ENCODE peak calls at places on chromosomes 4 and X, in five cellular contexts. Q is mucosa of descending colon, Z is body of pancreas, U is fibroblast of lung, V is gastrocnemius medialis. E is an unnamed sample. For H3K36me3, the result is how much of the 10 kb centered on the place peaks cover.

GRCh38 chr4:185322805-185323204 is 72.9 kb downstream of the LRP2BP start:
- DNase-seq in Q (no peak), Z (no peak), U (no peak), V (no peak), E (no peak)

GRCh38 chr4:5463936-5464650 is 244.3 kb downstream of the EVC2 start:
- DNase-seq in Q (no peak), Z (no peak), U (no peak), V (no peak), E (no peak)

GRCh38 chrX:154373340-154374306 is 811 bp downstream of the FLNA start:
- DNase-seq in Q (peak), Z (peak), U (peak), V (peak), E (no peak)

GRCh38 chrX:20267924-20268701 is 1.4 kb upstream of the RPS6KA3 start:
- DNase-seq in Q (peak), Z (peak), U (peak), V (peak), E (no peak)

GRCh38 chr4:155025762-155026457 is 182.5 kb upstream of the NPY2R start:
- DNase-seq in Q (no peak), Z (peak), U (peak), V (no peak), E (no peak)

GRCh38 chr4:184808719-184809062 is 17.1 kb downstream of the ACSL1 start:
- DNase-seq in Q (no peak), Z (no peak), U (no peak), V (no peak), E (no peak)

GRCh38 chr4:74055498-74055897 is 17.0 kb upstream of the CXCL3 start:
- DNase-seq in Q (no peak), Z (no peak), U (no peak), V (no peak), E (no peak)

GRCh38 chr4:48372272-48372671 is 30.9 kb downstream of the SLAIN2 start:
- DNase-seq in Q (no peak), Z (no peak), U (no peak), V (no peak), E (no peak)

GRCh38 chr4:30094866-30095265 is 625.3 kb upstream of the PCDH7 start:
- DNase-seq in Q (no peak), Z (no peak), U (peak), V (no peak), E (no peak)

GRCh38 chrX:55908685-55909212 is 191.2 kb downstream of the RRAGB start:
- DNase-seq in Q (peak), Z (no peak), U (peak), V (no peak), E (no peak)

DNA sequence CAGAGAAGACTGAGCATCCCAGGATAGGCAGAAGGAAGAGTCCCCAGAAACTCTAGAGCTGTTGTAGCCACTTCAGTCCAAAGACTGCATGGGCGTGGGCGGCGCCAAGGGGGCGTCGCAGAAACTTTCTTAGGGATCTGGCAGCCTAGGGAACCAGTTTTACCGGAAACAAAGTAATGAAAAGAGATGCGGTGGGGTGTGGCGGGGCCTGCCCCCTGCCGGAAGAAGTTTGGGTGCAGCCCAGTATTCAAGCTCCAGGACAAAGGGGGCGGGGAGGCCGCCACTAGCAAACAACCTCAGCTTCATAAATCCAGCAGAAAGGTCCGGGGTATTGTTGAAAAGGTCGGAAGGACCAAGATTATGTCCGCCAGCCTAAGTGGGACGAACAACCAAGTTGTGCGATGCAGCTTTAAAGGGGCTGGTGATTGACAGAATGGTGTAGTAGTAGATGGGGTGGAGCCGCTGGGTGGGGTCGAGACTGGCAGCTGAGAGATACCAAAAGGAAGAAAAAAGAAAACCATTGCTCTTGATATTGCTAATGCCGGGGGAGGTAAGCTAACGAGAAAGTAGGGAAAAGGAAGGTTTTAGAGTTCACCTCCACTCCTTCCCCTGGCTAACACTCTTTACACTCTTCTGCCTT is 190.5 kb downstream of the RRAGB start:
- DNase-seq in Q (peak), Z (peak), U (peak), V (no peak), E (no peak)
- TF ChIP-seq CTCF in Q (peak), Z (peak), U (peak), V (peak), E (peak)

GRCh38 chr4:3523146-3523627 is 9.0 kb downstream of the LRPAP1 start:
- DNase-seq in Q (peak), Z (no peak), U (no peak), V (no peak), E (no peak)
- H3K36me3 ChIP-seq in Q (under half), Z (under half), U (under half), V (under half), E (under half)

DNA sequence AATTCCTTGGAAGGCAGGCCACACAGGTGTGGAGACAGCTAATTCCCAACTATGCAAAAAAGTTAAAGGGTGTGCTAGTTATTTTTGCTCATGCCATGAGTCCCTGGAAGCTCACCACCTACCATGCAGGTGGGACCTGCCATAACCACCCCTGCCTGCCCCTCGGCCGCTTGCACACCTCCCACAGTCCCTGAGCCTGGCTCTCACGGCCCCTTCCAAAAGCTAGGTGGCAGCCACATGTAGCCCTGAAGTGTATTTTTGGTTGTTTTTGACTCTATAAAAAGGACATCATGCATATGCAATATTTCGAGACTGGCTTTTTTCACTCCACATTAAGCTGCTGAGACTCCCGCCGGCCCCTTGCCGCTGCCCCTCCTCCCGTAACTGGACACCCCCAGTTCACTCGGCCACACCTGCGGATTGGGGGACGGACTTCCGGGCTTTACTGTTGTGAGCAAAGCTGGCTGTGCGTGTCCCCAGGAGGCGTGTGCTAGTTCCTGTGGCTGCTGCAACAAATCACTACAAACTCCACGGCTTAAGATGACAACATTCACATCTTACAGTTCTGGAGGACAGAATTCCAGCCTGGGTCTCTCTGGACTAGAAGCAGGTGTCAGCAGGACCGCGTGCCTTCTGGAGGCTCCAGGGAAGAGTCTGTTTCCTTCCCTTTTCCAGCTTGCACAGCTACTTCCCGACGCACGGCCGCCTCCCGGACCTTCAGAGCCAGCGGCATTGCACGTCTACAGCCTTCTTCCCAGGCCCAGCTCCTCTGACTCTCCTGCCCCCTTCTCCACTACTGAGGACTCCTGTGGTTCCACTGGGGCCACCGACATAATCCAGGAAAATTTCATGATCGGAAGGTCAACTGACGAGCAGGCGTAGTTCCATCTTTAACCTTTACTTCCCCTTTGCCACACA is 24.8 kb downstream of the ZFYVE28 start:
- DNase-seq in Q (peak), Z (peak), U (no peak), V (no peak), E (no peak)
- TF ChIP-seq CTCF in Q (no peak), Z (peak), U (no peak), V (no peak), E (no peak)

GRCh38 chr4:38931125-38931524 is 63.5 kb downstream of the FAM114A1 start:
- DNase-seq in Q (no peak), Z (no peak), U (no peak), V (no peak), E (no peak)
- H3K36me3 ChIP-seq in Q (under half), Z (under half), U (under half), V (under half), E (under half)

GRCh38 chrX:109842611-109843010 is 109.6 kb upstream of the ACSL4 start:
- DNase-seq in Q (no peak), Z (no peak), U (no peak), V (no peak), E (no peak)
- TF ChIP-seq CTCF in Q (no peak), Z (no peak), U (no peak), V (no peak), E (no peak)

GRCh38 chrX:43003939-43004338 is 226.0 kb upstream of the PPP1R2C start:
- DNase-seq in Q (no peak), Z (no peak), U (no peak), V (no peak), E (no peak)

GRCh38 chrX:43005561-43005960 is 227.6 kb upstream of the PPP1R2C start:
- DNase-seq in Q (no peak), Z (no peak), U (no peak), V (no peak), E (no peak)

GRCh38 chrX:43002526-43003203 is 224.7 kb upstream of the PPP1R2C start:
- DNase-seq in Q (no peak), Z (no peak), U (no peak), V (no peak), E (no peak)

GRCh38 chrX:43003204-43003565 is 225.2 kb upstream of the PPP1R2C start:
- DNase-seq in Q (no peak), Z (no peak), U (no peak), V (no peak), E (no peak)

DNA sequence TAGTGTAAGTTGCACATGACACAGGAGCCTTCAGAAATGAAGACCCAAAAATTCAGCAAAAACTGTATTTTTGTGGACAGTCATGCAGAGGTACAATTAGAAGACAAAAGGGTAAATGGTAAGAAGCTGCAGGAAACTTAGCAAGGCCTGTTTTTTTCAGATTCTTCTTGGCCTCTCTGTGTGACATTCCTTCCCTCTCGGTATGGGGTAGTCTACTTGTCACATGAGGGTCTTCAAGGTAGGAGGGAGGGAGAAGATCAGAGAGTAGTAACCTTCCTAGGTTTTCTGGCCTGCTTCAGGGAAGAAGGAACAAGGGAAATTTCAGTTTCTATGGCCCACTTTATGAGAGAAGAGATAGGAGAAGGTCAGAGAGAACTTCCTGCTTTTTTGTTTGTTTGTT is 230.4 kb upstream of the PPP1R2C start:
- DNase-seq in Q (no peak), Z (no peak), U (no peak), V (no peak), E (no peak)
- H3K36me3 ChIP-seq in Q (under half), Z (under half), U (under half), V (under half), E (under half)

GRCh38 chr4:38188136-38188535 is 227.9 kb downstream of the PTTG2 start:
- DNase-seq in Q (no peak), Z (no peak), U (no peak), V (no peak), E (no peak)

GRCh38 chr4:38185406-38185805 is 225.2 kb downstream of the PTTG2 start:
- DNase-seq in Q (no peak), Z (no peak), U (no peak), V (no peak), E (no peak)

GRCh38 chr4:38182334-38182998 is 222.3 kb downstream of the PTTG2 start:
- DNase-seq in Q (no peak), Z (no peak), U (no peak), V (no peak), E (no peak)

GRCh38 chr4:38180456-38180855 is 220.3 kb downstream of the PTTG2 start:
- DNase-seq in Q (no peak), Z (no peak), U (no peak), V (no peak), E (no peak)

DNA sequence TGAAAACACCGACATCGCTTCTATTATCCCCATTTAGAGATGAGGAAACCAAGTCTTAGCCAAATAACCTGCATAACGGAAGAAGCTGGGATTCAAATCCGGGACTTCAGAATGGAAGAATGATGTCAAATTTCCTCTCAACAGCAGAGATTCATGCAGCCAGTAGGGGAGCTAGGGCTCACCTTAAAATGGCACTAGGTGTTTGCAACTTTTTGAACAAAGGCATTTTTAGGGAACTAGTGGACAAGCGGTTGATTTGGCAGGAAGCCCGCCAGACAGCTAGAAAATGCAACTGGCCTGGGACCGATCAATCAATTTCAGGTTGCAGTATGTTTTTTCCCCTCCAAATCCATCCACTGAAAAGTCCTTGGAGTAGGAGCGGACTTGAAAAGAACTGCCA is 224.2 kb downstream of the PTTG2 start:
- DNase-seq in Q (no peak), Z (no peak), U (no peak), V (no peak), E (no peak)
- TF ChIP-seq CTCF in Q (no peak), Z (peak), U (peak), V (no peak), E (no peak)

GRCh38 chr4:169485084-169485483 is 127.3 kb downstream of the NEK1 start:
- DNase-seq in Q (no peak), Z (no peak), U (peak), V (no peak), E (no peak)

GRCh38 chr4:169491211-169491610 is 121.2 kb downstream of the NEK1 start:
- DNase-seq in Q (no peak), Z (no peak), U (no peak), V (no peak), E (no peak)

GRCh38 chr4:169484485-169484884 is 127.9 kb downstream of the NEK1 start:
- DNase-seq in Q (no peak), Z (no peak), U (peak), V (no peak), E (no peak)

GRCh38 chr4:169485791-169486742 is 126.3 kb downstream of the NEK1 start:
- DNase-seq in Q (no peak), Z (peak), U (peak), V (no peak), E (peak)
- H3K36me3 ChIP-seq in Q (under half), Z (under half), U (under half), V (under half), E (under half)

GRCh38 chr4:41399191-41399590 is 138.8 kb upstream of the LIMCH1 start:
- DNase-seq in Q (no peak), Z (no peak), U (no peak), V (no peak), E (no peak)

GRCh38 chr4:41394362-41394960 is 137.7 kb downstream of the UCHL1 start:
- DNase-seq in Q (no peak), Z (no peak), U (no peak), V (no peak), E (no peak)

GRCh38 chr4:41400296-41400695 is 137.7 kb upstream of the LIMCH1 start:
- DNase-seq in Q (no peak), Z (no peak), U (no peak), V (no peak), E (no peak)

GRCh38 chr4:41396214-41396613 is 139.5 kb downstream of the UCHL1 start:
- DNase-seq in Q (no peak), Z (no peak), U (no peak), V (no peak), E (no peak)

GRCh38 chr4:41396869-41397268 is 140.1 kb downstream of the UCHL1 start:
- DNase-seq in Q (no peak), Z (no peak), U (no peak), V (no peak), E (no peak)
- TF ChIP-seq CTCF in Q (no peak), Z (no peak), U (no peak), V (no peak), E (no peak)